ENCODE peak calls at places on chromosomes 16 and 17, in ten cellular contexts. One of them, this sample, is unnamed.

GRCh38 chr16:17817260-17817659 is 346.5 kb upstream of the XYLT1 start:
- DNase-seq in endothelial cell: no peak
- DNase-seq in choroid plexus epithelial cell: no peak
- DNase-seq in Calu3: no peak
- DNase-seq in A549: no peak
- DNase-seq in cardiac fibroblast: no peak
- DNase-seq in PC-3: no peak
- DNase-seq in nephron progenitor cell: no peak
- DNase-seq in colonic mucosa: no peak
- DNase-seq in brain microvascular endothelial cell: no peak
- DNase-seq in this sample: no peak

GRCh38 chr16:84368327-84368996 is at the start of gene ATP2C2:
- DNase-seq in endothelial cell: peak
- DNase-seq in choroid plexus epithelial cell: no peak
- DNase-seq in Calu3: peak
- DNase-seq in A549: no peak
- DNase-seq in cardiac fibroblast: no peak
- DNase-seq in PC-3: peak
- DNase-seq in nephron progenitor cell: peak
- DNase-seq in colonic mucosa: peak
- DNase-seq in brain microvascular endothelial cell: no peak
- DNase-seq in this sample: no peak

GRCh38 chr16:75286996-75287395 is 35.6 kb upstream of the BCAR1 start:
- DNase-seq in endothelial cell: no peak
- DNase-seq in choroid plexus epithelial cell: no peak
- DNase-seq in Calu3: no peak
- DNase-seq in A549: no peak
- DNase-seq in cardiac fibroblast: no peak
- DNase-seq in PC-3: no peak
- DNase-seq in nephron progenitor cell: no peak
- DNase-seq in colonic mucosa: no peak
- DNase-seq in brain microvascular endothelial cell: no peak
- DNase-seq in this sample: no peak

GRCh38 chr16:46730126-46730525 is 18.0 kb downstream of the MYLK3 start:
- DNase-seq in endothelial cell: no peak
- DNase-seq in choroid plexus epithelial cell: no peak
- DNase-seq in Calu3: no peak
- DNase-seq in A549: no peak
- DNase-seq in cardiac fibroblast: no peak
- DNase-seq in PC-3: no peak
- DNase-seq in nephron progenitor cell: no peak
- DNase-seq in colonic mucosa: no peak
- DNase-seq in brain microvascular endothelial cell: no peak
- DNase-seq in this sample: no peak

GRCh38 chr17:29840884-29841283 is 89.1 kb downstream of the SSH2 start:
- DNase-seq in endothelial cell: no peak
- DNase-seq in choroid plexus epithelial cell: peak
- DNase-seq in Calu3: no peak
- DNase-seq in A549: no peak
- DNase-seq in cardiac fibroblast: no peak
- DNase-seq in PC-3: peak
- DNase-seq in nephron progenitor cell: no peak
- DNase-seq in colonic mucosa: no peak
- DNase-seq in brain microvascular endothelial cell: peak
- DNase-seq in this sample: no peak

GRCh38 chr17:80191192-80191591 is 21.4 kb downstream of the CARD14 start:
- DNase-seq in endothelial cell: no peak
- DNase-seq in choroid plexus epithelial cell: no peak
- DNase-seq in Calu3: no peak
- DNase-seq in A549: no peak
- DNase-seq in cardiac fibroblast: no peak
- DNase-seq in PC-3: no peak
- DNase-seq in nephron progenitor cell: no peak
- DNase-seq in colonic mucosa: no peak
- DNase-seq in brain microvascular endothelial cell: no peak
- DNase-seq in this sample: no peak

GRCh38 chr17:30915833-30916611 is 5.7 kb upstream of the ADAP2 start:
- DNase-seq in endothelial cell: no peak
- DNase-seq in choroid plexus epithelial cell: no peak
- DNase-seq in Calu3: no peak
- DNase-seq in A549: no peak
- DNase-seq in cardiac fibroblast: no peak
- DNase-seq in PC-3: no peak
- DNase-seq in nephron progenitor cell: no peak
- DNase-seq in colonic mucosa: no peak
- DNase-seq in brain microvascular endothelial cell: no peak
- DNase-seq in this sample: no peak

GRCh38 chr16:46736695-46737094 is 11.4 kb downstream of the MYLK3 start:
- DNase-seq in endothelial cell: no peak
- DNase-seq in choroid plexus epithelial cell: peak
- DNase-seq in Calu3: no peak
- DNase-seq in A549: no peak
- DNase-seq in cardiac fibroblast: peak
- DNase-seq in PC-3: no peak
- DNase-seq in nephron progenitor cell: no peak
- DNase-seq in colonic mucosa: no peak
- DNase-seq in brain microvascular endothelial cell: no peak
- DNase-seq in this sample: no peak

GRCh38 chr17:68961204-68961893 is 6.2 kb upstream of the ABCA8 start:
- DNase-seq in endothelial cell: no peak
- DNase-seq in choroid plexus epithelial cell: no peak
- DNase-seq in Calu3: no peak
- DNase-seq in A549: no peak
- DNase-seq in cardiac fibroblast: no peak
- DNase-seq in PC-3: no peak
- DNase-seq in nephron progenitor cell: no peak
- DNase-seq in colonic mucosa: no peak
- DNase-seq in brain microvascular endothelial cell: no peak
- DNase-seq in this sample: no peak

GRCh38 chr16:10940501-10941079 is 1.7 kb downstream of the DEXI start:
- DNase-seq in endothelial cell: no peak
- DNase-seq in choroid plexus epithelial cell: no peak
- DNase-seq in Calu3: no peak
- DNase-seq in A549: no peak
- DNase-seq in cardiac fibroblast: no peak
- DNase-seq in PC-3: no peak
- DNase-seq in nephron progenitor cell: no peak
- DNase-seq in colonic mucosa: peak
- DNase-seq in brain microvascular endothelial cell: no peak
- DNase-seq in this sample: no peak

GRCh38 chr16:29816694-29817441 is 916 bp downstream of the PAGR1 start:
- DNase-seq in endothelial cell: peak
- DNase-seq in choroid plexus epithelial cell: peak
- DNase-seq in Calu3: peak
- DNase-seq in A549: peak
- DNase-seq in cardiac fibroblast: peak
- DNase-seq in PC-3: peak
- DNase-seq in nephron progenitor cell: peak
- DNase-seq in colonic mucosa: peak
- DNase-seq in brain microvascular endothelial cell: peak
- DNase-seq in this sample: no peak

GRCh38 chr16:81524382-81524781 is 79.8 kb downstream of the CMIP start:
- DNase-seq in endothelial cell: no peak
- DNase-seq in choroid plexus epithelial cell: no peak
- DNase-seq in Calu3: no peak
- DNase-seq in A549: no peak
- DNase-seq in cardiac fibroblast: no peak
- DNase-seq in PC-3: no peak
- DNase-seq in nephron progenitor cell: no peak
- DNase-seq in colonic mucosa: no peak
- DNase-seq in brain microvascular endothelial cell: no peak
- DNase-seq in this sample: no peak

GRCh38 chr16:81646561-81646960 is 132.5 kb upstream of the PLCG2 start:
- DNase-seq in endothelial cell: no peak
- DNase-seq in choroid plexus epithelial cell: peak
- DNase-seq in Calu3: no peak
- DNase-seq in A549: no peak
- DNase-seq in cardiac fibroblast: peak
- DNase-seq in PC-3: peak
- DNase-seq in nephron progenitor cell: no peak
- DNase-seq in colonic mucosa: no peak
- DNase-seq in brain microvascular endothelial cell: no peak
- DNase-seq in this sample: no peak

GRCh38 chr17:17151962-17152361 is 54.2 kb downstream of the PLD6 start:
- DNase-seq in endothelial cell: no peak
- DNase-seq in choroid plexus epithelial cell: peak
- DNase-seq in Calu3: peak
- DNase-seq in A549: peak
- DNase-seq in cardiac fibroblast: peak
- DNase-seq in PC-3: peak
- DNase-seq in nephron progenitor cell: no peak
- DNase-seq in colonic mucosa: peak
- DNase-seq in brain microvascular endothelial cell: peak
- DNase-seq in this sample: no peak

GRCh38 chr16:85612801-85613608 is at the start of gene GSE1:
- DNase-seq in endothelial cell: peak
- DNase-seq in choroid plexus epithelial cell: peak
- DNase-seq in Calu3: peak
- DNase-seq in A549: peak
- DNase-seq in cardiac fibroblast: peak
- DNase-seq in PC-3: peak
- DNase-seq in nephron progenitor cell: peak
- DNase-seq in colonic mucosa: peak
- DNase-seq in brain microvascular endothelial cell: peak
- DNase-seq in this sample: peak

GRCh38 chr17:61411114-61411943 is 11.7 kb downstream of the TBX2 start:
- DNase-seq in endothelial cell: peak
- DNase-seq in choroid plexus epithelial cell: peak
- DNase-seq in Calu3: peak
- DNase-seq in A549: peak
- DNase-seq in cardiac fibroblast: peak
- DNase-seq in PC-3: peak
- DNase-seq in nephron progenitor cell: peak
- DNase-seq in colonic mucosa: peak
- DNase-seq in brain microvascular endothelial cell: peak
- DNase-seq in this sample: peak

DNA sequence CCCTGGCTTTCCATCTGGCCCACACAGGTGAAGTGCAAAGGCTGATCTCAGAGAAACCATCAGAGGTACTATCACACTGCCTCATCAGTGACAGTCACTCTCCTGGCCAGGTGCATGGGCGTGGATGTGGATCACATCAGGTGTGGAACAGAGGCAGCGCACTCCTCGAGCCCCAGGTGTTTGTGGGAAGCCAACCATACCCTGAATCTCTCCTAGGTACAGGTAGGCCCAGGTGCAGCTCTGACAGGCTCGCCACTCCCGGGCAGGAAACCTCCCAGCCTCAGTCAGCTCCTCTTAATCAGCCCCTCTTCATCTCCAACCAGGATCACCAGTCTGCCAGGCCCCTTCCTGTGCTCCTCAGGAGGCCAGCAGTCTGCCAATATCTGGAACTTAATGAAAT is 31.7 kb downstream of the TLE7 start:
- DNase-seq in endothelial cell: no peak
- DNase-seq in choroid plexus epithelial cell: no peak
- DNase-seq in Calu3: no peak
- DNase-seq in A549: no peak
- DNase-seq in cardiac fibroblast: no peak
- DNase-seq in PC-3: no peak
- DNase-seq in nephron progenitor cell: no peak
- DNase-seq in colonic mucosa: no peak
- DNase-seq in brain microvascular endothelial cell: no peak
- DNase-seq in this sample: no peak
- TF ChIP-seq CTCF in endothelial cell: no peak
- TF ChIP-seq CTCF in choroid plexus epithelial cell: no peak
- TF ChIP-seq CTCF in Calu3: no peak
- TF ChIP-seq CTCF in A549: no peak
- TF ChIP-seq CTCF in cardiac fibroblast: no peak
- TF ChIP-seq CTCF in PC-3: no peak
- TF ChIP-seq CTCF in nephron progenitor cell: no peak
- TF ChIP-seq CTCF in colonic mucosa: no peak
- TF ChIP-seq CTCF in brain microvascular endothelial cell: no peak
- TF ChIP-seq CTCF in this sample: no peak

GRCh38 chr17:50541916-50542688 is 4.9 kb upstream of the SPATA20 start:
- DNase-seq in endothelial cell: peak
- DNase-seq in choroid plexus epithelial cell: peak
- DNase-seq in Calu3: peak
- DNase-seq in A549: peak
- DNase-seq in cardiac fibroblast: peak
- DNase-seq in PC-3: peak
- DNase-seq in nephron progenitor cell: peak
- DNase-seq in colonic mucosa: peak
- DNase-seq in brain microvascular endothelial cell: peak
- DNase-seq in this sample: peak
- TF ChIP-seq CTCF in endothelial cell: no peak
- TF ChIP-seq CTCF in choroid plexus epithelial cell: no peak
- TF ChIP-seq CTCF in Calu3: peak
- TF ChIP-seq CTCF in A549: peak
- TF ChIP-seq CTCF in cardiac fibroblast: no peak
- TF ChIP-seq CTCF in PC-3: peak
- TF ChIP-seq CTCF in nephron progenitor cell: no peak
- TF ChIP-seq CTCF in colonic mucosa: no peak
- TF ChIP-seq CTCF in brain microvascular endothelial cell: peak
- TF ChIP-seq CTCF in this sample: peak

GRCh38 chr16:61678182-61678581 is 358.1 kb downstream of the CDH8 start:
- DNase-seq in endothelial cell: no peak
- DNase-seq in choroid plexus epithelial cell: no peak
- DNase-seq in Calu3: no peak
- DNase-seq in A549: no peak
- DNase-seq in cardiac fibroblast: no peak
- DNase-seq in PC-3: no peak
- DNase-seq in nephron progenitor cell: no peak
- DNase-seq in colonic mucosa: no peak
- DNase-seq in brain microvascular endothelial cell: no peak
- DNase-seq in this sample: no peak
- TF ChIP-seq CTCF in endothelial cell: no peak
- TF ChIP-seq CTCF in choroid plexus epithelial cell: no peak
- TF ChIP-seq CTCF in Calu3: no peak
- TF ChIP-seq CTCF in A549: no peak
- TF ChIP-seq CTCF in cardiac fibroblast: no peak
- TF ChIP-seq CTCF in PC-3: no peak
- TF ChIP-seq CTCF in nephron progenitor cell: no peak
- TF ChIP-seq CTCF in colonic mucosa: no peak
- TF ChIP-seq CTCF in brain microvascular endothelial cell: no peak
- TF ChIP-seq CTCF in this sample: no peak

DNA sequence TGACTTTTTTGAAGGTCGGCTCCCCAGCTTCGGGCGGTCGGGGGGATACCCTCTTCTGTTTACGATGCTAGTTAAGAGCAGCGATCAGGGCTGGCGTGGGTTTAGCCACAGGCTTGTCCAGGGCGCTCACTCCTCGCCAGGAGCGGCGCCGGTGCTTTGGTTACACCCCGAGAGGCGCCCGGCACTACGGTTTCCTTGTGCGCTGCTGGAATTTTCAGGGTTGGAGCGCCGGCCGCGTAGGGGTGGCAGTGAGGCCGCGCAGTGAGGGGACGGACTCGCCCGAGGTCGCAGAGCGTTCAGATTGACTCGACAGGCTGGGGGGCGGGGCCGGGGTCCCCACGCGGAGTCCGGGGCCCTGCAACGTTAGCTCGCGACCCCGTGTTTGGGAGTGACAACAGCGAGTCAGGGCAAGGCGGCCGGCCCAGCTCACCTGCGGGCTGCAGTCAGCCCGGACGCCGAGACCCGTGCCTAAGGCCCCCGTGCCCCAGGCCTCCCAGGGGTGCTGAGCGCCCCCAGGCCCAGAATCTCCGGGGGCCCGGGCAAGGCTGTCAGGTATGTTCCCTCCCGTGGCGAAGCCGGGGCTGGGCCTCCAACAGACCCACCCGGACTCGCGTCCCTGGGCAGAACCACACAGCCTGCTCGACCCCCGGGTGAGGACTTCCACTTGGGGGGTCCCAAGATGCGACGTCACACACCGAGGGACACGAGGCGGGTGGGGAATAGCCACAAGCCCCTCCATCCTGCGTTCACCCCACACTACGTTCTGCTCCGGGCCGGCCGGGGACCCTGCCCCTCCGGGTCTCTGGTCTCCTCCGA is 1.3 kb upstream of the ACTG1 start:
- DNase-seq in endothelial cell: peak
- DNase-seq in choroid plexus epithelial cell: peak
- DNase-seq in Calu3: peak
- DNase-seq in A549: peak
- DNase-seq in cardiac fibroblast: peak
- DNase-seq in PC-3: peak
- DNase-seq in nephron progenitor cell: peak
- DNase-seq in colonic mucosa: peak
- DNase-seq in brain microvascular endothelial cell: peak
- DNase-seq in this sample: no peak
- TF ChIP-seq CTCF in endothelial cell: no peak
- TF ChIP-seq CTCF in choroid plexus epithelial cell: no peak
- TF ChIP-seq CTCF in Calu3: no peak
- TF ChIP-seq CTCF in A549: no peak
- TF ChIP-seq CTCF in cardiac fibroblast: no peak
- TF ChIP-seq CTCF in PC-3: no peak
- TF ChIP-seq CTCF in nephron progenitor cell: no peak
- TF ChIP-seq CTCF in colonic mucosa: no peak
- TF ChIP-seq CTCF in brain microvascular endothelial cell: no peak
- TF ChIP-seq CTCF in this sample: no peak